ENCODE peak calls at places on chromosomes 13 and 19, in ten cellular contexts. A is hepatic stellate cell; C is effector memory CD8-positive, alpha-beta T cell; G is T1000; D is mucosa of descending colon; N is mesendoderm; X is LHCN-M2; S is CD4-positive, CD25-positive, alpha-beta regulatory T cell; P is effector memory CD4-positive, alpha-beta T cell; I is OCI-LY7. Y is an unnamed sample.

GRCh38 chr19:55044286-55044685 is 6.2 kb upstream of the GP6 start:
- DNase-seq in X (no peak), P (no peak), C (no peak), I (no peak), D (no peak), G (no peak), N (no peak), A (no peak), S (no peak), Y (no peak)

GRCh38 chr19:47780215-47780551 is 1.7 kb downstream of the SELENOW start:
- DNase-seq in S (no peak), G (no peak), D (no peak), P (no peak), A (no peak), I (no peak), N (no peak), C (no peak), X (no peak), Y (no peak)

GRCh38 chr19:38869160-38869835 is 8.8 kb downstream of the RINL start:
- DNase-seq in S (peak), D (peak), G (no peak), X (no peak), I (peak), P (no peak), A (no peak), C (no peak), N (peak), Y (peak)

GRCh38 chr13:23427342-23428182 is 5.9 kb downstream of the SACS start:
- DNase-seq in P (no peak), N (no peak), X (peak), I (no peak), S (no peak), A (peak), C (no peak), G (no peak), D (no peak), Y (no peak)

GRCh38 chr19:42193706-42194105 is 23.8 kb downstream of the DEDD2 start:
- DNase-seq in A (no peak), I (no peak), D (no peak), X (no peak), S (no peak), G (no peak), P (no peak), N (no peak), C (no peak), Y (no peak)

GRCh38 chr19:33432408-33433170 is 59.1 kb downstream of the CEBPG start:
- DNase-seq in X (no peak), C (no peak), S (no peak), A (no peak), N (no peak), I (no peak), P (no peak), D (peak), G (no peak), Y (no peak)

GRCh38 chr13:47908200-47908902 is 92.7 kb downstream of the SUCLA2 start:
- DNase-seq in G (no peak), C (no peak), D (no peak), P (no peak), N (no peak), I (no peak), A (no peak), S (no peak), X (no peak), Y (no peak)

GRCh38 chr19:33238750-33239149 is 13.1 kb upstream of the SLC7A10 start:
- DNase-seq in I (no peak), A (no peak), N (no peak), X (no peak), C (no peak), S (no peak), G (no peak), D (no peak), P (no peak), Y (no peak)

GRCh38 chr13:51518847-51519246 is 65.4 kb upstream of the WDFY2 start:
- DNase-seq in D (no peak), P (no peak), I (no peak), A (no peak), G (no peak), X (peak), C (no peak), S (no peak), N (peak), Y (no peak)

GRCh38 chr19:33215438-33216197 is 10.0 kb downstream of the SLC7A10 start:
- DNase-seq in C (no peak), G (no peak), I (no peak), X (no peak), N (no peak), S (no peak), P (no peak), A (no peak), D (no peak), Y (no peak)

Y was measured in NCI-H82.